ENCODE peak calls at places on chromosomes 4 and X, in four cellular contexts. T is heart left ventricle, V is SK-N-SH, K is A549. X is an unnamed sample.

GRCh38 chr4:7067523-7068278 is at the start of gene GRPEL1:
- DNase-seq in T (peak; percentile 99), V (peak; percentile 99), K (peak; percentile 83), X (peak; percentile 100)

GRCh38 chrX:129099206-129099605 is 424.1 kb downstream of the SMARCA1 start:
- DNase-seq in T (no peak), V (no peak), K (no peak), X (no peak)

GRCh38 chr4:123349401-123350190 is 47.0 kb upstream of the SPRY1 start:
- DNase-seq in T (peak; percentile 55), V (no peak), K (no peak), X (peak; percentile 88)

GRCh38 chrX:96692454-96692853 is 7.8 kb downstream of the DIAPH2 start:
- DNase-seq in T (no peak), V (no peak), K (no peak), X (no peak)

GRCh38 chrX:150548684-150549083 is 19.7 kb upstream of the MTM1 start:
- DNase-seq in T (no peak), V (no peak), K (no peak), X (no peak)

GRCh38 chrX:49761481-49761880 is 65.7 kb upstream of the PAGE1 start:
- DNase-seq in T (no peak), V (no peak), K (peak; percentile 3), X (no peak)

GRCh38 chrX:73916489-73916888 is 353.5 kb downstream of the CHIC1 start:
- DNase-seq in T (no peak), V (no peak), K (no peak), X (no peak)

GRCh38 chr4:8664976-8665375 is 72.4 kb downstream of the CPZ start:
- DNase-seq in T (no peak), V (no peak), K (no peak), X (no peak)

GRCh38 chr4:38128478-38129451 is 168.6 kb downstream of the PTTG2 start:
- DNase-seq in T (no peak), V (no peak), K (no peak), X (no peak)

GRCh38 chrX:24259544-24260240 is 54.2 kb downstream of the SUPT20HL2 start:
- DNase-seq in T (peak; percentile 20), V (peak; percentile 49), K (peak; percentile 43), X (peak; percentile 67)

GRCh38 chr4:10490996-10491395 is 33.8 kb upstream of the ZNF518B start:
- DNase-seq in T (no peak), V (no peak), K (no peak), X (no peak)

GRCh38 chr4:794911-795725 is 30.8 kb downstream of the CPLX1 start:
- DNase-seq in T (no peak), V (no peak), K (no peak), X (no peak)

GRCh38 chrX:148871422-148872152 is 371.2 kb downstream of the AFF2 start:
- DNase-seq in T (peak; percentile 15), V (no peak), K (no peak), X (peak; percentile 15)

GRCh38 chrX:22534643-22535042 is 261.9 kb downstream of the CBLL2 start:
- DNase-seq in T (peak; percentile 17), V (no peak), K (no peak), X (no peak)

GRCh38 chr4:137116144-137116543 is 416.1 kb downstream of the PCDH18 start:
- DNase-seq in T (no peak), V (no peak), K (no peak), X (no peak)

GRCh38 chr4:169079942-169080827 is 70.1 kb upstream of the CBR4 start:
- DNase-seq in T (peak; percentile 34), V (peak; percentile 64), K (no peak), X (peak; percentile 75)

GRCh38 chr4:30767147-30767546 is 47.0 kb downstream of the PCDH7 start:
- DNase-seq in T (no peak), V (no peak), K (no peak), X (no peak)

GRCh38 chrX:102934624-102935023 is 2.4 kb upstream of the RAB40AL start:
- DNase-seq in T (no peak), V (peak; percentile 59), K (peak; percentile 3), X (peak; percentile 46)

GRCh38 chrX:21959362-21960051 is 19.0 kb downstream of the SMS start:
- DNase-seq in T (no peak), V (no peak), K (no peak), X (no peak)

GRCh38 chrX:135974279-135974856 is 580 bp upstream of the MMGT1 start:
- DNase-seq in T (peak; percentile 83), V (peak; percentile 92), K (peak; percentile 41), X (peak; percentile 86)

GRCh38 chr4:123830920-123831319 is 434.3 kb downstream of the SPRY1 start:
- DNase-seq in T (no peak), V (peak; percentile 68), K (no peak), X (no peak)

GRCh38 chr4:144174401-144175067 is 34.0 kb upstream of the GYPA start:
- DNase-seq in T (no peak), V (peak; percentile 22), K (peak; percentile 1), X (no peak)

GRCh38 chrX:13649823-13650222 is 3.1 kb upstream of the TCEANC start:
- DNase-seq in T (no peak), V (no peak), K (no peak), X (no peak)

GRCh38 chr4:5708829-5709680 is 696 bp upstream of the EVC2 start:
- DNase-seq in T (no peak), V (no peak), K (no peak), X (no peak)
- H3K27ac ChIP-seq in T (peak overlapping the region; percentile 46), V (no peak overlapping the region), K (peak overlapping the region; percentile 92), X (peak overlapping the region; percentile 79)

GRCh38 chr4:22487333-22487732 is 28.5 kb downstream of the ADGRA3 start:
- DNase-seq in T (no peak), V (no peak), K (no peak), X (no peak)

GRCh38 chr4:22483551-22483981 is 32.3 kb downstream of the ADGRA3 start:
- DNase-seq in T (no peak), V (no peak), K (no peak), X (no peak)

GRCh38 chr4:22488136-22488535 is 27.7 kb downstream of the ADGRA3 start:
- DNase-seq in T (no peak), V (no peak), K (no peak), X (no peak)

GRCh38 chr4:22486276-22486675 is 29.6 kb downstream of the ADGRA3 start:
- DNase-seq in T (no peak), V (no peak), K (no peak), X (no peak)

GRCh38 chr4:22485751-22486150 is 30.1 kb downstream of the ADGRA3 start:
- DNase-seq in T (no peak), V (peak; percentile 19), K (no peak), X (no peak)
- H3K4me3 ChIP-seq in T (no peak overlapping the region), V (no peak overlapping the region), K (no peak overlapping the region), X (no peak overlapping the region)

GRCh38 chrX:41447897-41448296 is 754 bp downstream of the NYX start:
- DNase-seq in T (no peak), V (no peak), K (no peak), X (no peak)

GRCh38 chrX:41442824-41443560 is 4.2 kb upstream of the NYX start:
- DNase-seq in T (no peak), V (no peak), K (no peak), X (no peak)

GRCh38 chrX:41445781-41446358 is 1.3 kb upstream of the NYX start:
- DNase-seq in T (no peak), V (no peak), K (no peak), X (no peak)

GRCh38 chrX:41445171-41445570 is 2.0 kb upstream of the NYX start:
- DNase-seq in T (no peak), V (no peak), K (no peak), X (no peak)

GRCh38 chrX:41441934-41442823 is 5.0 kb upstream of the NYX start:
- DNase-seq in T (peak; percentile 74), V (peak; percentile 94), K (peak; percentile 76), X (peak; percentile 68)
- H3K27ac ChIP-seq in T (peak overlapping the region; percentile 41), V (no peak overlapping the region), K (peak overlapping the region; percentile 90), X (no peak overlapping the region)

GRCh38 chr4:109435635-109436034 is 2.0 kb downstream of the SEC24B start:
- DNase-seq in T (no peak), V (no peak), K (no peak), X (no peak)
- H3K4me3 ChIP-seq in T (peak overlapping the region; percentile 85), V (peak overlapping the region; percentile 89), K (no peak overlapping the region), X (no peak overlapping the region)